ENCODE peak calls at places on chromosome 12, in four cellular contexts. R is mucosa of descending colon, K is GM23248, G is left lung. N is an unnamed sample. For H3K4me1, the result is how much of the 10 kb centered on the place peaks cover.

GRCh38 chr12:64946132-64946829 is 121.8 kb downstream of the TBC1D30 start:
- DNase-seq in G (no peak), R (no peak), K (no peak), N (no peak)

GRCh38 chr12:59803735-59804134 is 207.9 kb downstream of the SLC16A7 start:
- DNase-seq in G (no peak), K (no peak), R (no peak), N (no peak)

GRCh38 chr12:127635838-127636237 is 631.1 kb upstream of the TMEM132C start:
- DNase-seq in G (no peak), R (no peak), K (no peak), N (no peak)

GRCh38 chr12:51009038-51009437 is 17.1 kb downstream of the SLC11A2 start:
- DNase-seq in K (no peak), R (peak), G (peak), N (no peak)

GRCh38 chr12:48572326-48572725 is 2.5 kb upstream of the LALBA start:
- DNase-seq in K (no peak), R (no peak), G (no peak), N (no peak)

GRCh38 chr12:119088917-119089667 is 89.6 kb upstream of the HSPB8 start:
- DNase-seq in R (no peak), K (no peak), G (no peak), N (peak)

GRCh38 chr12:12210983-12211382 is 55.9 kb downstream of the LRP6 start:
- DNase-seq in G (no peak), R (no peak), K (no peak), N (no peak)

GRCh38 chr12:64419696-64420095 is 15.5 kb downstream of the XPOT start:
- DNase-seq in R (no peak), K (no peak), G (no peak), N (no peak)

GRCh38 chr12:67910360-67911292 is 78.6 kb upstream of the IFNG-AS1 start:
- DNase-seq in R (no peak), G (no peak), K (peak), N (no peak)

GRCh38 chr12:128737292-128737966 is 86.3 kb downstream of the SLC15A4 start:
- DNase-seq in G (no peak), R (no peak), K (no peak), N (no peak)

GRCh38 chr12:102023343-102023930 is 38.4 kb downstream of the WASHC3 start:
- DNase-seq in K (peak), R (no peak), G (no peak), N (no peak)

GRCh38 chr12:19015285-19015684 is 114.2 kb upstream of the PLEKHA5 start:
- DNase-seq in R (no peak), G (no peak), K (no peak), N (no peak)

GRCh38 chr12:132465269-132466190 is 24.4 kb upstream of the FBRSL1 start:
- DNase-seq in G (peak), R (peak), K (no peak), N (no peak)

GRCh38 chr12:95117178-95117599 is 43.8 kb upstream of the NR2C1 start:
- DNase-seq in K (peak), R (no peak), G (no peak), N (no peak)

GRCh38 chr12:11877102-11877826 is 193.5 kb upstream of the BCL2L14 start:
- DNase-seq in R (no peak), K (no peak), G (no peak), N (no peak)

GRCh38 chr12:30002677-30003076 is 218.9 kb upstream of the TMTC1 start:
- DNase-seq in K (no peak), G (no peak), R (no peak), N (no peak)

DNA sequence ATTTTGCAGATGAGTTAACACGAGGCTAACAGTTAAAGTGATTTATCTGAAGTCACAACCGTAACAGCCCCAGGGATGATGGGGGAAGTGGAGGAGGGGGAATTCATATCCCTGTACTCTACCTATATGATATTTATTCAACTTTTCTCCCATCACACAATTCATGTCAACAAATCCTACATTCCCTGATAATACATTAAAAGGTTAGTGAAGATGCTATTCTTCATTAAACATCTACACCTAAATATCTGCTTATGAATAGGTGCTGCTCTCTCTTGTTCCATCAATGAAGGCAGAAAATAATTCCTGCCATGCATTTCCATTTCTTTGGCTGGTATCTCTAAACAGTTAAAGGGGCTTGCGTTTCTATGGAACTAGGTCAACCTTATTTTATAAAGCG is 6.8 kb downstream of the YBX3 start:
- DNase-seq in R (no peak), K (peak), G (no peak), N (no peak)
- H3K4me1 ChIP-seq in R (under half), K (half or more), G (under half), N (under half)

GRCh38 chr12:88549929-88550328 is 30.3 kb downstream of the KITLG start:
- DNase-seq in G (no peak), K (no peak), R (no peak), N (no peak)
- H3K4me1 ChIP-seq in G (under half), K (half or more), R (under half), N (under half)

DNA sequence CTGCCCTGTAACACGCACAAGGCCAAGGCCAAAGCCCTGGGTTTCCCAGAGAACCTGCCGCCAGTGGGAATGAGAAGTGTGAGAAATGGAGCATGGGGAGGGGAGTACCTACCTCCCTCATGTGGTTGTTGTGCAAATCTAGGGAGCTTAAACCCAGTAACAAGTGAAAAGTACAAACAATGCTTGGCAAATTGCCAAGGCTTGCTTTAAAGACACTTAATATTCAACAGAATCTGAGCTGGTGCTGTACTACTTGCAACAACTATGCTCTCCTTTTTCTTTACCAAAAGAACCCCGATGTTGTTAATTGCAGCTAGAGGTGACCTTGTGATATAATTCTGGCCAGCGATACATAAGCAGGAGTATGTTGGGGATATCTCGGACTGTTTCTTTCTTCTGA is 208.1 kb downstream of the NUAK1 start:
- DNase-seq in G (no peak), R (no peak), K (no peak), N (no peak)
- H3K4me1 ChIP-seq in G (under half), R (under half), K (under half), N (under half)

DNA sequence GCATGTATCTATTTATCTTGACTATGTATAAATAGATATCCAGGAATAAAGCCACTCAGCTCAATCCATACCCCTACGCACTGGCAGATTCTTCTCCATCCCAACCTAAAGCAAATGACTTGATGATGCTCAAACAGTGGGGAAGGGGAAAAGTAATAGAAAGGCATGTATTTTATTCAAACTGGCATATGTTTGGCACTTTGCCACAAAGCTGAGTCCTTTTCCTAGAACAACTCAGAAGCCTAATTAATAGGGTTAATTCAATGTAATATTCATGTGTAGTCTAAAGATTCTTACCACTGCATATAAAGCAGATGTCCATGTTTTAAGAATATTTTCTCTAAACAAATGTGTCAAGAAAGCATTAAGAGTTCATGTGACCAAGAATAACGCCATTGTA is 233.8 kb downstream of the MED13L start:
- DNase-seq in R (no peak), G (no peak), K (no peak), N (no peak)
- H3K4me1 ChIP-seq in R (under half), G (under half), K (under half), N (under half)

GRCh38 chr12:120239776-120240494 is 25.6 kb downstream of the PXN start:
- DNase-seq in R (no peak), K (no peak), G (no peak), N (no peak)
- H3K4me1 ChIP-seq in R (under half), K (half or more), G (under half), N (under half)

DNA sequence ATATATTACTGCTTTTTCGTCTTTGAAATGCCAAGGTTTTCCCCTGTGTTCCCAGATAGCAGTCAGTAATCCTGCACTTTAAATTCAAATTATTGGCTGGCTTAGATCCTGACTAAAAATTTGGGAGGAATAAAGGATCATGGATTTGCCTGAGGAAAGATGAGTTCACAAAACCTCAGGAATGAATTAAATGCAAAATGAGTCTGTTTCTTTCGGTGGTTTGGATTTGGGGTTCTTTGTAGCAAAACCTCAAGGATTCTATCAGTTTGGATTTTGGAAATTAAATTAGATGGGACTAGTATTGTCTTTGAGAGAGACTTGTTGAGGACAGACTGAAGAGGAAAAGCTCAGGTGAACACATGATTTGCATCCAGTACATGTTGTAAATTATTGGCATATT is 36.1 kb downstream of the PPFIBP1 start:
- DNase-seq in R (no peak), G (no peak), K (peak), N (no peak)
- H3K4me1 ChIP-seq in R (under half), G (under half), K (half or more), N (under half)

N was measured in iPS DF 6.9.